ENCODE peak calls at places on chromosomes 16 and 17, in ten cellular contexts. One of them, this sample, is unnamed.

GRCh38 chr17:50344712-50345380 is 1.1 kb upstream of the XYLT2 start:
- DNase-seq in G401: no peak
- DNase-seq in uterus: no peak
- DNase-seq in AG04449: no peak
- DNase-seq in left ventricle myocardium inferior: no peak
- DNase-seq in activated T-helper 1 cell treated with Interleukin-2 at 50 U/mL for 16 hours: no peak
- DNase-seq in T-cell: no peak
- DNase-seq in retina: no peak
- DNase-seq in A172: no peak
- DNase-seq in stimulated activated CD8-positive, alpha-beta memory T cell treated with anti-CD3 and anti-CD28 coated beads, Interleukin-12 subunit alpha, Interleukin-12 subunit beta, amount 100 ng/mL, for 1 hour: no peak
- DNase-seq in this sample: peak; percentile 20

GRCh38 chr16:90077757-90078593 is 844 bp upstream of the PRDM7 start:
- DNase-seq in G401: peak; percentile 75
- DNase-seq in uterus: no peak
- DNase-seq in AG04449: no peak
- DNase-seq in left ventricle myocardium inferior: no peak
- DNase-seq in activated T-helper 1 cell treated with Interleukin-2 at 50 U/mL for 16 hours: peak; percentile 15
- DNase-seq in T-cell: peak; percentile 33
- DNase-seq in retina: no peak
- DNase-seq in A172: peak; percentile 14
- DNase-seq in stimulated activated CD8-positive, alpha-beta memory T cell treated with anti-CD3 and anti-CD28 coated beads, Interleukin-12 subunit alpha, Interleukin-12 subunit beta, amount 100 ng/mL, for 1 hour: no peak
- DNase-seq in this sample: peak; percentile 32

GRCh38 chr16:84107921-84108320 is 8.8 kb downstream of the MBTPS1 start:
- DNase-seq in G401: no peak
- DNase-seq in uterus: no peak
- DNase-seq in AG04449: no peak
- DNase-seq in left ventricle myocardium inferior: no peak
- DNase-seq in activated T-helper 1 cell treated with Interleukin-2 at 50 U/mL for 16 hours: no peak
- DNase-seq in T-cell: no peak
- DNase-seq in retina: no peak
- DNase-seq in A172: no peak
- DNase-seq in stimulated activated CD8-positive, alpha-beta memory T cell treated with anti-CD3 and anti-CD28 coated beads, Interleukin-12 subunit alpha, Interleukin-12 subunit beta, amount 100 ng/mL, for 1 hour: no peak
- DNase-seq in this sample: no peak

GRCh38 chr17:60325730-60326524 is 66.0 kb downstream of the USP32 start:
- DNase-seq in G401: no peak
- DNase-seq in uterus: no peak
- DNase-seq in AG04449: no peak
- DNase-seq in left ventricle myocardium inferior: no peak
- DNase-seq in activated T-helper 1 cell treated with Interleukin-2 at 50 U/mL for 16 hours: no peak
- DNase-seq in T-cell: no peak
- DNase-seq in retina: no peak
- DNase-seq in A172: no peak
- DNase-seq in stimulated activated CD8-positive, alpha-beta memory T cell treated with anti-CD3 and anti-CD28 coated beads, Interleukin-12 subunit alpha, Interleukin-12 subunit beta, amount 100 ng/mL, for 1 hour: no peak
- DNase-seq in this sample: no peak

GRCh38 chr17:68909066-68909465 is 46.1 kb downstream of the ABCA8 start:
- DNase-seq in G401: no peak
- DNase-seq in uterus: peak; percentile 83
- DNase-seq in AG04449: peak; percentile 89
- DNase-seq in left ventricle myocardium inferior: no peak
- DNase-seq in activated T-helper 1 cell treated with Interleukin-2 at 50 U/mL for 16 hours: no peak
- DNase-seq in T-cell: no peak
- DNase-seq in retina: no peak
- DNase-seq in A172: peak; percentile 64
- DNase-seq in stimulated activated CD8-positive, alpha-beta memory T cell treated with anti-CD3 and anti-CD28 coated beads, Interleukin-12 subunit alpha, Interleukin-12 subunit beta, amount 100 ng/mL, for 1 hour: no peak
- DNase-seq in this sample: peak; percentile 78

GRCh38 chr17:66990047-66990446 is 25.5 kb downstream of the CACNG4 start:
- DNase-seq in G401: no peak
- DNase-seq in uterus: no peak
- DNase-seq in AG04449: no peak
- DNase-seq in left ventricle myocardium inferior: no peak
- DNase-seq in activated T-helper 1 cell treated with Interleukin-2 at 50 U/mL for 16 hours: no peak
- DNase-seq in T-cell: no peak
- DNase-seq in retina: no peak
- DNase-seq in A172: no peak
- DNase-seq in stimulated activated CD8-positive, alpha-beta memory T cell treated with anti-CD3 and anti-CD28 coated beads, Interleukin-12 subunit alpha, Interleukin-12 subunit beta, amount 100 ng/mL, for 1 hour: no peak
- DNase-seq in this sample: no peak

GRCh38 chr17:74485012-74485743 is 18.7 kb downstream of the CD300A start:
- DNase-seq in G401: no peak
- DNase-seq in uterus: no peak
- DNase-seq in AG04449: no peak
- DNase-seq in left ventricle myocardium inferior: no peak
- DNase-seq in activated T-helper 1 cell treated with Interleukin-2 at 50 U/mL for 16 hours: no peak
- DNase-seq in T-cell: no peak
- DNase-seq in retina: no peak
- DNase-seq in A172: no peak
- DNase-seq in stimulated activated CD8-positive, alpha-beta memory T cell treated with anti-CD3 and anti-CD28 coated beads, Interleukin-12 subunit alpha, Interleukin-12 subunit beta, amount 100 ng/mL, for 1 hour: no peak
- DNase-seq in this sample: peak; percentile 9

GRCh38 chr16:9597967-9598730 is 506.7 kb downstream of the HAPSTR1 start:
- DNase-seq in G401: no peak
- DNase-seq in uterus: no peak
- DNase-seq in AG04449: no peak
- DNase-seq in left ventricle myocardium inferior: no peak
- DNase-seq in activated T-helper 1 cell treated with Interleukin-2 at 50 U/mL for 16 hours: no peak
- DNase-seq in T-cell: no peak
- DNase-seq in retina: no peak
- DNase-seq in A172: no peak
- DNase-seq in stimulated activated CD8-positive, alpha-beta memory T cell treated with anti-CD3 and anti-CD28 coated beads, Interleukin-12 subunit alpha, Interleukin-12 subunit beta, amount 100 ng/mL, for 1 hour: no peak
- DNase-seq in this sample: no peak

GRCh38 chr17:45646288-45646988 is 137.7 kb upstream of the CRHR1 start:
- DNase-seq in G401: no peak
- DNase-seq in uterus: no peak
- DNase-seq in AG04449: no peak
- DNase-seq in left ventricle myocardium inferior: no peak
- DNase-seq in activated T-helper 1 cell treated with Interleukin-2 at 50 U/mL for 16 hours: no peak
- DNase-seq in T-cell: no peak
- DNase-seq in retina: no peak
- DNase-seq in A172: no peak
- DNase-seq in stimulated activated CD8-positive, alpha-beta memory T cell treated with anti-CD3 and anti-CD28 coated beads, Interleukin-12 subunit alpha, Interleukin-12 subunit beta, amount 100 ng/mL, for 1 hour: no peak
- DNase-seq in this sample: no peak

GRCh38 chr17:19703106-19703775 is 13.1 kb downstream of the SLC47A2 start:
- DNase-seq in G401: no peak
- DNase-seq in uterus: no peak
- DNase-seq in AG04449: no peak
- DNase-seq in left ventricle myocardium inferior: no peak
- DNase-seq in activated T-helper 1 cell treated with Interleukin-2 at 50 U/mL for 16 hours: no peak
- DNase-seq in T-cell: no peak
- DNase-seq in retina: peak; percentile 74
- DNase-seq in A172: no peak
- DNase-seq in stimulated activated CD8-positive, alpha-beta memory T cell treated with anti-CD3 and anti-CD28 coated beads, Interleukin-12 subunit alpha, Interleukin-12 subunit beta, amount 100 ng/mL, for 1 hour: no peak
- DNase-seq in this sample: peak; percentile 27

GRCh38 chr17:48294989-48295892 is 134.8 kb downstream of the SKAP1 start:
- DNase-seq in G401: no peak
- DNase-seq in uterus: no peak
- DNase-seq in AG04449: no peak
- DNase-seq in left ventricle myocardium inferior: no peak
- DNase-seq in activated T-helper 1 cell treated with Interleukin-2 at 50 U/mL for 16 hours: no peak
- DNase-seq in T-cell: no peak
- DNase-seq in retina: no peak
- DNase-seq in A172: peak; percentile 43
- DNase-seq in stimulated activated CD8-positive, alpha-beta memory T cell treated with anti-CD3 and anti-CD28 coated beads, Interleukin-12 subunit alpha, Interleukin-12 subunit beta, amount 100 ng/mL, for 1 hour: no peak
- DNase-seq in this sample: no peak

GRCh38 chr17:50459081-50459676 is 9.5 kb downstream of the CHAD start:
- DNase-seq in G401: no peak
- DNase-seq in uterus: no peak
- DNase-seq in AG04449: no peak
- DNase-seq in left ventricle myocardium inferior: no peak
- DNase-seq in activated T-helper 1 cell treated with Interleukin-2 at 50 U/mL for 16 hours: no peak
- DNase-seq in T-cell: no peak
- DNase-seq in retina: no peak
- DNase-seq in A172: peak; percentile 57
- DNase-seq in stimulated activated CD8-positive, alpha-beta memory T cell treated with anti-CD3 and anti-CD28 coated beads, Interleukin-12 subunit alpha, Interleukin-12 subunit beta, amount 100 ng/mL, for 1 hour: no peak
- DNase-seq in this sample: no peak

GRCh38 chr16:64952177-64952576 is 169.7 kb downstream of the CDH11 start:
- DNase-seq in G401: no peak
- DNase-seq in uterus: no peak
- DNase-seq in AG04449: peak; percentile 77
- DNase-seq in left ventricle myocardium inferior: no peak
- DNase-seq in activated T-helper 1 cell treated with Interleukin-2 at 50 U/mL for 16 hours: no peak
- DNase-seq in T-cell: no peak
- DNase-seq in retina: no peak
- DNase-seq in A172: peak; percentile 51
- DNase-seq in stimulated activated CD8-positive, alpha-beta memory T cell treated with anti-CD3 and anti-CD28 coated beads, Interleukin-12 subunit alpha, Interleukin-12 subunit beta, amount 100 ng/mL, for 1 hour: no peak
- DNase-seq in this sample: peak; percentile 60

GRCh38 chr16:67677712-67678111 is 11.1 kb downstream of the C16orf86 start:
- DNase-seq in G401: no peak
- DNase-seq in uterus: no peak
- DNase-seq in AG04449: no peak
- DNase-seq in left ventricle myocardium inferior: no peak
- DNase-seq in activated T-helper 1 cell treated with Interleukin-2 at 50 U/mL for 16 hours: no peak
- DNase-seq in T-cell: no peak
- DNase-seq in retina: no peak
- DNase-seq in A172: no peak
- DNase-seq in stimulated activated CD8-positive, alpha-beta memory T cell treated with anti-CD3 and anti-CD28 coated beads, Interleukin-12 subunit alpha, Interleukin-12 subunit beta, amount 100 ng/mL, for 1 hour: no peak
- DNase-seq in this sample: no peak

GRCh38 chr16:15880434-15880833 is 8.0 kb downstream of the CEP20 start:
- DNase-seq in G401: no peak
- DNase-seq in uterus: no peak
- DNase-seq in AG04449: no peak
- DNase-seq in left ventricle myocardium inferior: no peak
- DNase-seq in activated T-helper 1 cell treated with Interleukin-2 at 50 U/mL for 16 hours: no peak
- DNase-seq in T-cell: no peak
- DNase-seq in retina: no peak
- DNase-seq in A172: no peak
- DNase-seq in stimulated activated CD8-positive, alpha-beta memory T cell treated with anti-CD3 and anti-CD28 coated beads, Interleukin-12 subunit alpha, Interleukin-12 subunit beta, amount 100 ng/mL, for 1 hour: no peak
- DNase-seq in this sample: no peak

GRCh38 chr17:37147301-37147812 is 198.6 kb downstream of the AATF start:
- DNase-seq in G401: no peak
- DNase-seq in uterus: no peak
- DNase-seq in AG04449: no peak
- DNase-seq in left ventricle myocardium inferior: no peak
- DNase-seq in activated T-helper 1 cell treated with Interleukin-2 at 50 U/mL for 16 hours: no peak
- DNase-seq in T-cell: no peak
- DNase-seq in retina: peak; percentile 21
- DNase-seq in A172: peak; percentile 8
- DNase-seq in stimulated activated CD8-positive, alpha-beta memory T cell treated with anti-CD3 and anti-CD28 coated beads, Interleukin-12 subunit alpha, Interleukin-12 subunit beta, amount 100 ng/mL, for 1 hour: no peak
- DNase-seq in this sample: no peak

GRCh38 chr17:47837401-47838039 is 3.6 kb downstream of the SCRN2 start:
- DNase-seq in G401: no peak
- DNase-seq in uterus: no peak
- DNase-seq in AG04449: no peak
- DNase-seq in left ventricle myocardium inferior: no peak
- DNase-seq in activated T-helper 1 cell treated with Interleukin-2 at 50 U/mL for 16 hours: no peak
- DNase-seq in T-cell: no peak
- DNase-seq in retina: no peak
- DNase-seq in A172: peak; percentile 89
- DNase-seq in stimulated activated CD8-positive, alpha-beta memory T cell treated with anti-CD3 and anti-CD28 coated beads, Interleukin-12 subunit alpha, Interleukin-12 subunit beta, amount 100 ng/mL, for 1 hour: no peak
- DNase-seq in this sample: no peak

GRCh38 chr17:39209317-39210092 is 9.4 kb downstream of the RPL19 start:
- DNase-seq in G401: peak; percentile 63
- DNase-seq in uterus: peak; percentile 79
- DNase-seq in AG04449: no peak
- DNase-seq in left ventricle myocardium inferior: peak; percentile 69
- DNase-seq in activated T-helper 1 cell treated with Interleukin-2 at 50 U/mL for 16 hours: peak; percentile 48
- DNase-seq in T-cell: peak; percentile 56
- DNase-seq in retina: peak; percentile 67
- DNase-seq in A172: no peak
- DNase-seq in stimulated activated CD8-positive, alpha-beta memory T cell treated with anti-CD3 and anti-CD28 coated beads, Interleukin-12 subunit alpha, Interleukin-12 subunit beta, amount 100 ng/mL, for 1 hour: peak; percentile 53
- DNase-seq in this sample: peak; percentile 82

GRCh38 chr16:88359008-88359407 is 23.8 kb upstream of the ZNF469 start:
- DNase-seq in G401: no peak
- DNase-seq in uterus: no peak
- DNase-seq in AG04449: no peak
- DNase-seq in left ventricle myocardium inferior: peak; percentile 4
- DNase-seq in activated T-helper 1 cell treated with Interleukin-2 at 50 U/mL for 16 hours: no peak
- DNase-seq in T-cell: no peak
- DNase-seq in retina: no peak
- DNase-seq in A172: no peak
- DNase-seq in stimulated activated CD8-positive, alpha-beta memory T cell treated with anti-CD3 and anti-CD28 coated beads, Interleukin-12 subunit alpha, Interleukin-12 subunit beta, amount 100 ng/mL, for 1 hour: no peak
- DNase-seq in this sample: no peak

GRCh38 chr17:49191917-49192741 is 18.2 kb downstream of the GNGT2 start:
- DNase-seq in G401: peak; percentile 95
- DNase-seq in uterus: peak; percentile 92
- DNase-seq in AG04449: peak; percentile 41
- DNase-seq in left ventricle myocardium inferior: peak; percentile 89
- DNase-seq in activated T-helper 1 cell treated with Interleukin-2 at 50 U/mL for 16 hours: peak; percentile 86
- DNase-seq in T-cell: peak; percentile 85
- DNase-seq in retina: peak; percentile 99
- DNase-seq in A172: peak; percentile 91
- DNase-seq in stimulated activated CD8-positive, alpha-beta memory T cell treated with anti-CD3 and anti-CD28 coated beads, Interleukin-12 subunit alpha, Interleukin-12 subunit beta, amount 100 ng/mL, for 1 hour: peak; percentile 89
- DNase-seq in this sample: peak; percentile 68

GRCh38 chr17:34990921-34991365 is 10.6 kb downstream of the LIG3 start:
- DNase-seq in G401: no peak
- DNase-seq in uterus: peak; percentile 31
- DNase-seq in AG04449: no peak
- DNase-seq in left ventricle myocardium inferior: no peak
- DNase-seq in activated T-helper 1 cell treated with Interleukin-2 at 50 U/mL for 16 hours: no peak
- DNase-seq in T-cell: no peak
- DNase-seq in retina: no peak
- DNase-seq in A172: no peak
- DNase-seq in stimulated activated CD8-positive, alpha-beta memory T cell treated with anti-CD3 and anti-CD28 coated beads, Interleukin-12 subunit alpha, Interleukin-12 subunit beta, amount 100 ng/mL, for 1 hour: no peak
- DNase-seq in this sample: no peak

GRCh38 chr17:68198931-68199836 is 48.7 kb upstream of the AMZ2 start:
- DNase-seq in G401: peak; percentile 29
- DNase-seq in uterus: no peak
- DNase-seq in AG04449: no peak
- DNase-seq in left ventricle myocardium inferior: no peak
- DNase-seq in activated T-helper 1 cell treated with Interleukin-2 at 50 U/mL for 16 hours: no peak
- DNase-seq in T-cell: no peak
- DNase-seq in retina: peak; percentile 64
- DNase-seq in A172: no peak
- DNase-seq in stimulated activated CD8-positive, alpha-beta memory T cell treated with anti-CD3 and anti-CD28 coated beads, Interleukin-12 subunit alpha, Interleukin-12 subunit beta, amount 100 ng/mL, for 1 hour: no peak
- DNase-seq in this sample: peak; percentile 18

GRCh38 chr16:22217890-22218730 is 12.0 kb downstream of the EEF2K start:
- DNase-seq in G401: no peak
- DNase-seq in uterus: peak; percentile 64
- DNase-seq in AG04449: no peak
- DNase-seq in left ventricle myocardium inferior: peak; percentile 30
- DNase-seq in activated T-helper 1 cell treated with Interleukin-2 at 50 U/mL for 16 hours: no peak
- DNase-seq in T-cell: no peak
- DNase-seq in retina: no peak
- DNase-seq in A172: no peak
- DNase-seq in stimulated activated CD8-positive, alpha-beta memory T cell treated with anti-CD3 and anti-CD28 coated beads, Interleukin-12 subunit alpha, Interleukin-12 subunit beta, amount 100 ng/mL, for 1 hour: no peak
- DNase-seq in this sample: no peak

GRCh38 chr17:75096082-75096625 is 8.4 kb downstream of the SLC16A5 start:
- DNase-seq in G401: no peak
- DNase-seq in uterus: no peak
- DNase-seq in AG04449: no peak
- DNase-seq in left ventricle myocardium inferior: peak; percentile 75
- DNase-seq in activated T-helper 1 cell treated with Interleukin-2 at 50 U/mL for 16 hours: no peak
- DNase-seq in T-cell: no peak
- DNase-seq in retina: no peak
- DNase-seq in A172: peak; percentile 95
- DNase-seq in stimulated activated CD8-positive, alpha-beta memory T cell treated with anti-CD3 and anti-CD28 coated beads, Interleukin-12 subunit alpha, Interleukin-12 subunit beta, amount 100 ng/mL, for 1 hour: no peak
- DNase-seq in this sample: peak; percentile 80

GRCh38 chr17:50708050-50709000 is 611 bp upstream of the ANKRD40 start:
- DNase-seq in G401: peak; percentile 71
- DNase-seq in uterus: no peak
- DNase-seq in AG04449: no peak
- DNase-seq in left ventricle myocardium inferior: no peak
- DNase-seq in activated T-helper 1 cell treated with Interleukin-2 at 50 U/mL for 16 hours: no peak
- DNase-seq in T-cell: no peak
- DNase-seq in retina: peak; percentile 32
- DNase-seq in A172: peak; percentile 27
- DNase-seq in stimulated activated CD8-positive, alpha-beta memory T cell treated with anti-CD3 and anti-CD28 coated beads, Interleukin-12 subunit alpha, Interleukin-12 subunit beta, amount 100 ng/mL, for 1 hour: no peak
- DNase-seq in this sample: no peak

GRCh38 chr17:59561042-59561441 is 4.4 kb upstream of the DHX40 start:
- DNase-seq in G401: no peak
- DNase-seq in uterus: no peak
- DNase-seq in AG04449: no peak
- DNase-seq in left ventricle myocardium inferior: no peak
- DNase-seq in activated T-helper 1 cell treated with Interleukin-2 at 50 U/mL for 16 hours: no peak
- DNase-seq in T-cell: no peak
- DNase-seq in retina: no peak
- DNase-seq in A172: peak; percentile 27
- DNase-seq in stimulated activated CD8-positive, alpha-beta memory T cell treated with anti-CD3 and anti-CD28 coated beads, Interleukin-12 subunit alpha, Interleukin-12 subunit beta, amount 100 ng/mL, for 1 hour: no peak
- DNase-seq in this sample: peak; percentile 20

GRCh38 chr16:964696-965395 is 5.9 kb downstream of the LMF1 start:
- DNase-seq in G401: no peak
- DNase-seq in uterus: no peak
- DNase-seq in AG04449: no peak
- DNase-seq in left ventricle myocardium inferior: no peak
- DNase-seq in activated T-helper 1 cell treated with Interleukin-2 at 50 U/mL for 16 hours: peak; percentile 77
- DNase-seq in T-cell: peak; percentile 67
- DNase-seq in retina: no peak
- DNase-seq in A172: peak; percentile 49
- DNase-seq in stimulated activated CD8-positive, alpha-beta memory T cell treated with anti-CD3 and anti-CD28 coated beads, Interleukin-12 subunit alpha, Interleukin-12 subunit beta, amount 100 ng/mL, for 1 hour: no peak
- DNase-seq in this sample: no peak